ENCODE peak calls at places on chromosomes 2 and 18, in six cellular contexts. D is heart left ventricle; L is fibroblast of lung; X is stimulated activated CD4-positive, alpha-beta T cell treated with anti-CD3 and anti-CD28 coated beads, Interleukin-2, amount 100 ng/mL, for 48 hours; J is kidney tubule cell; M is lower leg skin. O is an unnamed sample.

GRCh38 chr18:49630246-49630699 is 68.4 kb downstream of the LIPG start:
- DNase-seq in D (no peak), L (peak; percentile 67), X (no peak), J (no peak), M (no peak), O (peak; percentile 47)

GRCh38 chr2:8298783-8299182 is 383.1 kb upstream of the ID2 start:
- DNase-seq in D (peak; percentile 19), L (peak; percentile 36), X (no peak), J (no peak), M (peak; percentile 65), O (no peak)

GRCh38 chr18:59752666-59753065 is 55.4 kb upstream of the CCBE1 start:
- DNase-seq in D (no peak), L (peak; percentile 74), X (no peak), J (no peak), M (no peak), O (no peak)

GRCh38 chr2:128489580-128490273 is 171.1 kb upstream of the HS6ST1 start:
- DNase-seq in D (no peak), L (no peak), X (no peak), J (no peak), M (no peak), O (no peak)

GRCh38 chr2:221195829-221196228 is 376.3 kb downstream of the EPHA4 start:
- DNase-seq in D (no peak), L (no peak), X (no peak), J (peak; percentile 3), M (no peak), O (no peak)

GRCh38 chr2:170493698-170494097 is 221.4 kb upstream of the SP5 start:
- DNase-seq in D (no peak), L (peak; percentile 55), X (no peak), J (peak; percentile 32), M (no peak), O (no peak)

GRCh38 chr2:220847587-220847986 is 724.5 kb downstream of the EPHA4 start:
- DNase-seq in D (no peak), L (peak; percentile 52), X (no peak), J (peak; percentile 85), M (peak; percentile 15), O (no peak)

GRCh38 chr2:101949304-101949703 is 42.5 kb upstream of the IL1R2 start:
- DNase-seq in D (no peak), L (peak; percentile 21), X (no peak), J (peak; percentile 29), M (no peak), O (no peak)

GRCh38 chr2:12287220-12287751 is 429.4 kb upstream of the TRIB2 start:
- DNase-seq in D (no peak), L (peak; percentile 54), X (no peak), J (peak; percentile 33), M (no peak), O (no peak)

GRCh38 chr2:28608829-28609400 is 113.1 kb downstream of the PLB1 start:
- DNase-seq in D (no peak), L (no peak), X (no peak), J (no peak), M (no peak), O (no peak)

GRCh38 chr2:88720399-88720798 is 28.9 kb downstream of the RPIA start:
- DNase-seq in D (no peak), L (no peak), X (no peak), J (no peak), M (no peak), O (no peak)

GRCh38 chr2:149149007-149149297 is 110.5 kb downstream of the LYPD6B start:
- DNase-seq in D (no peak), L (no peak), X (no peak), J (no peak), M (no peak), O (no peak)

GRCh38 chr18:79965119-79965902 is 868 bp downstream of the HSBP1L1 start:
- DNase-seq in D (no peak), L (peak; percentile 76), X (no peak), J (peak; percentile 87), M (no peak), O (peak; percentile 60)

GRCh38 chr2:54609647-54610046 is 113.8 kb upstream of the EML6 start:
- DNase-seq in D (no peak), L (no peak), X (no peak), J (no peak), M (no peak), O (no peak)

GRCh38 chr2:53744395-53745065 is 23.1 kb upstream of the CHAC2 start:
- DNase-seq in D (no peak), L (peak; percentile 50), X (no peak), J (no peak), M (peak; percentile 39), O (no peak)

O was measured in HuH-7.